ENCODE peak calls at places on chromosome X, in seven cellular contexts. A is IMR-90, U is neuronal stem cell, L is mesenchymal stem cell, S is mesendoderm, M is H1, I is trophoblast cell. B is an unnamed sample.

GRCh38 chrX:15674514-15674898 is 9.9 kb upstream of the CLTRN start:
- DNase-seq in U (peak), I (peak), L (peak), M (no peak), S (no peak), A (peak), B (no peak)

GRCh38 chrX:47316276-47317025 is 53.9 kb upstream of the ZNF157 start:
- DNase-seq in U (peak), S (peak), M (peak), A (no peak), L (peak), I (no peak), B (peak)

GRCh38 chrX:45788941-45789348 is 588.3 kb upstream of the DIPK2B start:
- DNase-seq in S (peak), U (no peak), M (no peak), L (peak), A (peak), I (no peak), B (no peak)

GRCh38 chrX:136275553-136275952 is 24.4 kb upstream of the MAP7D3 start:
- DNase-seq in A (no peak), L (no peak), M (no peak), U (no peak), I (no peak), S (no peak), B (no peak)

GRCh38 chrX:109843963-109844751 is 111.1 kb upstream of the ACSL4 start:
- DNase-seq in L (peak), U (no peak), I (peak), A (peak), M (no peak), S (no peak), B (no peak)

GRCh38 chrX:46029777-46030176 is 515.4 kb downstream of the ZNF674 start:
- DNase-seq in A (no peak), L (no peak), S (no peak), U (no peak), I (no peak), M (no peak), B (no peak)

GRCh38 chrX:87634361-87634760 is 116.8 kb downstream of the KLHL4 start:
- DNase-seq in I (no peak), A (no peak), S (no peak), M (no peak), L (no peak), U (no peak), B (no peak)

GRCh38 chrX:123779908-123780396 is 47.1 kb upstream of the THOC2 start:
- DNase-seq in M (no peak), S (peak), A (no peak), L (no peak), I (no peak), U (no peak), B (no peak)

GRCh38 chrX:114976321-114976720 is 41.1 kb downstream of the IL13RA2 start:
- DNase-seq in L (peak), S (no peak), M (no peak), U (no peak), A (peak), I (no peak), B (no peak)

GRCh38 chrX:153333271-153333670 is 682 bp upstream of the ZNF275 start:
- DNase-seq in I (no peak), L (peak), S (no peak), A (peak), U (no peak), M (no peak), B (no peak)

GRCh38 chrX:129875669-129876068 is 30.3 kb upstream of the UTP14A start:
- DNase-seq in L (peak), A (peak), M (no peak), U (no peak), I (no peak), S (no peak), B (no peak)

GRCh38 chrX:118802857-118803256 is 20.8 kb upstream of the ZCCHC12 start:
- DNase-seq in U (no peak), S (no peak), M (no peak), A (peak), L (peak), I (no peak), B (no peak)

GRCh38 chrX:40179333-40179732 is 81.6 kb upstream of the BCOR start:
- DNase-seq in L (no peak), I (no peak), M (no peak), U (no peak), A (no peak), S (no peak), B (no peak)

GRCh38 chrX:47384502-47384901 is 14.1 kb downstream of the ZNF157 start:
- DNase-seq in M (no peak), A (peak), S (peak), U (peak), I (peak), L (peak), B (peak)

GRCh38 chrX:69153060-69153730 is 12.1 kb downstream of the PJA1 start:
- DNase-seq in S (peak), L (peak), M (no peak), U (peak), A (peak), I (no peak), B (peak)

GRCh38 chrX:118660085-118660484 is 67.3 kb upstream of the IL13RA1 start:
- DNase-seq in U (no peak), S (no peak), L (peak), A (no peak), I (no peak), M (no peak), B (no peak)

GRCh38 chrX:258291-259040 is 22.7 kb upstream of the PLCXD1 start:
- DNase-seq in S (no peak), L (no peak), I (no peak), U (no peak), A (no peak), M (no peak), B (no peak)

GRCh38 chrX:150574824-150575409 is 6.5 kb downstream of the MTM1 start:
- DNase-seq in A (no peak), I (no peak), L (no peak), U (no peak), M (no peak), S (peak), B (no peak)

GRCh38 chrX:44101300-44101699 is 128.1 kb upstream of the NDP start:
- DNase-seq in U (no peak), M (no peak), A (no peak), I (no peak), S (no peak), L (no peak), B (no peak)

GRCh38 chrX:139881572-139881971 is 51.3 kb downstream of the ATP11C start:
- DNase-seq in M (no peak), A (peak), S (no peak), U (no peak), I (peak), L (peak), B (no peak)
- H2BK5ac ChIP-seq in M (no peak), A (peak), S (no peak), U (no peak), I (no peak), L (no peak), B (no peak)

GRCh38 chrX:134604701-134605271 is 53.5 kb downstream of the PLAC1 start:
- DNase-seq in M (no peak), U (no peak), L (peak), S (peak), A (peak), I (no peak), B (no peak)
- H3K4me2 ChIP-seq in M (no peak), U (no peak), L (no peak), S (no peak), A (no peak), I (no peak), B (no peak)

DNA sequence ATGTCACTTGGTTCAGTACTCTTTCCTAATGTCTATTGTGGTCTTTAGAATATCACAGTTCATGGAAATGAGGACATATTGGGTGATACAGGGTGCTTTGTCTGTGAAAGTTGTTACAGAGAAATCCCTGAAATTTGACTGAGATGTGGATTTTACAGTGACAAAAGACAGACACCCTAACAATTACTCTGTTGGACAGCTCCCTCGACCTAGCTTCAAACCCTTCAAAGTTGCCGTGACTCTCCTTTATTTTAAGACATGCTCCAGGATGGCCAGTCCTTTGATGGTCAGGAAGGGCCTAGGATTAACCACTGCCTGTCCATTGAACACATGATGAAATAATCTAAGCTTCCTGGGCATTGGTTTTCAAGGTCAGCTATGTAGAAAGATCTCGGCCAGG is 4.0 kb downstream of the DCX start:
- DNase-seq in I (no peak), S (no peak), A (no peak), U (no peak), M (no peak), L (no peak), B (no peak)
- H2BK120ac ChIP-seq in I (no peak), S (no peak), A (no peak), U (no peak), M (no peak), L (no peak), B (no peak)

DNA sequence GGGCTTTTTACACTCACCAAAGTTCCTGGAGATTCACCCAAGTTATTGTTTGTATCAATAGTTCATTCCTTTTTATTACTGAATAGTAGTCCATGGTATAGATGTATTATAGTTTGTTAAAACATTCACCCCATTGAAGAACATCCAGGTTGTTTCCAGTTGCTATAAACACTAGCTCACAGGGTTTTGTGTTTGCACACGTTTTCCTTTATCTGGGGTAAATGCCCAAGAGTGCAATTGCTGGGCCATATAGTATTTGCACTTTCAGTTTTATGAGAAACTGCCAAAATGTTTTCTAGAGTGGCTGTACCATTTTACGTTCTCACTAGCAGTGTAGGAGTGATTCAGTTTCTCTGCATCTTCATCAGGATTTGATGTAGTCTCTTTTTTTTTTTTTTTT is 57.1 kb downstream of the CBLL2 start:
- DNase-seq in L (no peak), A (no peak), I (no peak), S (no peak), M (no peak), U (no peak), B (no peak)
- H2BK5ac ChIP-seq in L (no peak), A (no peak), I (no peak), S (no peak), M (no peak), U (no peak), B (no peak)

GRCh38 chrX:74249963-74250362 is 54.0 kb upstream of the ZCCHC13 start:
- DNase-seq in I (peak), M (peak), A (no peak), S (peak), L (peak), U (no peak), B (peak)
- H3K4me2 ChIP-seq in I (no peak), M (peak), A (no peak), S (no peak), L (no peak), U (no peak), B (peak)

GRCh38 chrX:41478397-41478911 is 31.3 kb downstream of the NYX start:
- DNase-seq in A (no peak), S (peak), I (no peak), M (no peak), U (no peak), L (no peak), B (no peak)

GRCh38 chrX:41481264-41482109 is 34.3 kb downstream of the NYX start:
- DNase-seq in U (no peak), L (no peak), A (no peak), S (peak), M (no peak), I (no peak), B (peak)

GRCh38 chrX:41475611-41476241 is 28.6 kb downstream of the NYX start:
- DNase-seq in M (no peak), S (peak), I (no peak), A (no peak), L (peak), U (peak), B (peak)

GRCh38 chrX:41482153-41482850 is 35.2 kb downstream of the NYX start:
- DNase-seq in U (no peak), A (peak), L (no peak), I (no peak), S (peak), M (no peak), B (no peak)

GRCh38 chrX:41480508-41481260 is 33.5 kb downstream of the NYX start:
- DNase-seq in L (no peak), I (no peak), A (no peak), U (no peak), M (no peak), S (no peak), B (no peak)
- H2BK120ac ChIP-seq in L (no peak), I (no peak), A (no peak), U (no peak), M (no peak), S (no peak), B (no peak)